ENCODE peak calls at places on chromosomes 7 and 10, in five cellular contexts. I is spleen, W is skeletal muscle cell, Q is astrocyte of the spinal cord, B is cardiac muscle cell. T is an unnamed sample.

GRCh38 chr7:20895563-20895962 is 108.9 kb upstream of the SP8 start:
- DNase-seq in I (no peak), W (no peak), Q (no peak), B (no peak), T (no peak)

GRCh38 chr7:94374231-94374630 is 20.5 kb upstream of the COL1A2 start:
- DNase-seq in I (no peak), W (peak; percentile 86), Q (peak; percentile 96), B (peak; percentile 96), T (no peak)

GRCh38 chr7:70614237-70614984 is 517.5 kb upstream of the GALNT17 start:
- DNase-seq in I (peak; percentile 81), W (peak; percentile 56), Q (peak; percentile 83), B (peak; percentile 68), T (no peak)

GRCh38 chr7:20310963-20311742 is 19.5 kb upstream of the ITGB8 start:
- DNase-seq in I (no peak), W (no peak), Q (peak; percentile 79), B (peak; percentile 77), T (no peak)

GRCh38 chr10:14779053-14779649 is 4.5 kb upstream of the FAM107B start:
- DNase-seq in I (no peak), W (no peak), Q (no peak), B (peak; percentile 14), T (no peak)

GRCh38 chr7:8260871-8261707 is 878 bp downstream of the ICA1 start:
- DNase-seq in I (peak; percentile 85), W (no peak), Q (no peak), B (peak; percentile 2), T (no peak)

GRCh38 chr7:8176370-8177081 is 85.4 kb downstream of the ICA1 start:
- DNase-seq in I (peak; percentile 78), W (no peak), Q (no peak), B (no peak), T (no peak)

GRCh38 chr10:121598261-121599249 is at the start of gene FGFR2:
- DNase-seq in I (no peak), W (peak; percentile 7), Q (peak; percentile 62), B (peak; percentile 82), T (no peak)

GRCh38 chr10:99784731-99785441 is 2.4 kb downstream of the ABCC2 start:
- DNase-seq in I (no peak), W (no peak), Q (no peak), B (no peak), T (no peak)

GRCh38 chr10:89278034-89278535 is 23.8 kb upstream of the IFIT2 start:
- DNase-seq in I (no peak), W (peak; percentile 92), Q (peak; percentile 97), B (peak; percentile 96), T (peak; percentile 96)

GRCh38 chr7:7567898-7568531 is 1.3 kb downstream of the MIOS start:
- DNase-seq in I (no peak), W (no peak), Q (no peak), B (no peak), T (no peak)

GRCh38 chr7:133542209-133542780 is 289.4 kb downstream of the EXOC4 start:
- DNase-seq in I (no peak), W (no peak), Q (no peak), B (no peak), T (no peak)

GRCh38 chr7:19139706-19140327 is 5.4 kb downstream of the FERD3L start:
- DNase-seq in I (no peak), W (no peak), Q (no peak), B (no peak), T (no peak)

GRCh38 chr10:7003821-7004220 is 407.0 kb downstream of the SFMBT2 start:
- DNase-seq in I (no peak), W (no peak), Q (no peak), B (no peak), T (no peak)

GRCh38 chr10:125411724-125412123 is 251.4 kb upstream of the CTBP2 start:
- DNase-seq in I (no peak), W (peak; percentile 87), Q (peak; percentile 86), B (peak; percentile 36), T (peak; percentile 68)

GRCh38 chr7:61111-61510 is 131.3 kb upstream of the FAM20C start:
- DNase-seq in I (peak; percentile 76), W (no peak), Q (no peak), B (no peak), T (no peak)

GRCh38 chr7:132857031-132857430 is 224.9 kb downstream of the CHCHD3 start:
- DNase-seq in I (no peak), W (no peak), Q (no peak), B (no peak), T (no peak)

DNA sequence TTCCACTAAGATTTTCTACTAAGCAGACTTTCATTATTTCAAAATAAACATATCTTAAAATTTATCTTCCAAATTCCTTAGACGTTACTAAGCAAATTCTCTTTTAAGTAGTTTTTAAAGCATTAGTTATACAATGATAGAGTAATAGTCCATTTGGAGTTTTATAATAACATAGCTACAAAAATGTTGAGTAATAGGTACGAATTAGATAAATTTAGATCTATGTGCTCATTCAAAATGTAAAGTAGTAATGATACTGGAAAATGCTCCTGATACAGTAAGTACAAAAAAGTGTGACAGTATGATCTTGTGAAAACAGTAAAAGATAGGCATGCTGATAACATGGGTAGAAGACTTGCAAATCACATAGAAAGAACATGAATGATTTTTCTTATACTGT is 4.5 kb downstream of the DMTF1 start:
- DNase-seq in I (no peak), W (no peak), Q (no peak), B (no peak), T (no peak)
- H3K4me3 ChIP-seq in I (no peak overlapping the region), W (no peak overlapping the region), Q (no peak overlapping the region), B (no peak overlapping the region), T (no peak overlapping the region)

GRCh38 chr7:157496426-157497275 is 159.8 kb downstream of the DNAJB6 start:
- DNase-seq in I (peak; percentile 53), W (no peak), Q (no peak), B (no peak), T (no peak)
- H3K4me3 ChIP-seq in I (no peak overlapping the region), W (no peak overlapping the region), Q (no peak overlapping the region), B (no peak overlapping the region), T (no peak overlapping the region)

GRCh38 chr10:115773832-115774231 is 499.2 kb downstream of the GFRA1 start:
- DNase-seq in I (no peak), W (no peak), Q (no peak), B (no peak), T (no peak)
- H3K4me3 ChIP-seq in I (no peak overlapping the region), W (no peak overlapping the region), Q (no peak overlapping the region), B (no peak overlapping the region), T (no peak overlapping the region)

GRCh38 chr7:32762321-32762669 is 129.3 kb downstream of the KBTBD2 start:
- DNase-seq in I (no peak), W (no peak), Q (no peak), B (no peak), T (no peak)

GRCh38 chr7:32761451-32762320 is 129.9 kb downstream of the KBTBD2 start:
- DNase-seq in I (peak; percentile 74), W (no peak), Q (no peak), B (peak; percentile 11), T (no peak)

GRCh38 chr7:32765185-32765584 is 126.4 kb downstream of the KBTBD2 start:
- DNase-seq in I (no peak), W (no peak), Q (no peak), B (no peak), T (no peak)

DNA sequence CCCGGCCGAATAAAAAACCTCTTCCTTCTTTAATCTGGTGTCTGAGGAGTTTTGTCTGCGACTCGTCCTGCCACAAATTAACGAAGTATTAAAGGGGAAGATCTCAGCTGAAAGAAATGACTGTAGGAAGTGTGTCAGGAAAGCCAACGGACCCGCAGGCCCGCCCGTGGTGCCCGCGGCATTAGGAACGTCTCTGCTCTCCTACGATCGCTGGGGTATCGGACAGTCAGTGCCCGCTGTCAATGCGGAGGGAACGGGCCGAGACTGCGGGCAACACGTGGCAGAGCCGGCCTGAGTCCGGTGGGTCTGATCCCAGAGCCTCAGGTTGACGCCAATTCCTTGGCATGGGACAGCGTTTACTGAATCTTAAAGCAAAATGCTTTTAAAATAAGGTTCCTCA is 128.7 kb downstream of the KBTBD2 start:
- DNase-seq in I (no peak), W (no peak), Q (no peak), B (no peak), T (no peak)
- H3K4me3 ChIP-seq in I (no peak overlapping the region), W (no peak overlapping the region), Q (no peak overlapping the region), B (no peak overlapping the region), T (no peak overlapping the region)

GRCh38 chr7:152052772-152053171 is 27.3 kb downstream of the GALNT11 start:
- DNase-seq in I (no peak), W (no peak), Q (no peak), B (no peak), T (no peak)

GRCh38 chr7:152054377-152055230 is 29.1 kb downstream of the GALNT11 start:
- DNase-seq in I (no peak), W (peak; percentile 73), Q (peak; percentile 70), B (peak; percentile 85), T (peak; percentile 18)

GRCh38 chr7:152051968-152052367 is 26.5 kb downstream of the GALNT11 start:
- DNase-seq in I (no peak), W (no peak), Q (no peak), B (no peak), T (no peak)

GRCh38 chr7:152059311-152059710 is 33.8 kb downstream of the GALNT11 start:
- DNase-seq in I (no peak), W (no peak), Q (no peak), B (no peak), T (no peak)

GRCh38 chr7:152056621-152057274 is 31.3 kb downstream of the GALNT11 start:
- DNase-seq in I (no peak), W (no peak), Q (no peak), B (no peak), T (no peak)
- H3K4me3 ChIP-seq in I (no peak overlapping the region), W (no peak overlapping the region), Q (no peak overlapping the region), B (no peak overlapping the region), T (no peak overlapping the region)

DNA sequence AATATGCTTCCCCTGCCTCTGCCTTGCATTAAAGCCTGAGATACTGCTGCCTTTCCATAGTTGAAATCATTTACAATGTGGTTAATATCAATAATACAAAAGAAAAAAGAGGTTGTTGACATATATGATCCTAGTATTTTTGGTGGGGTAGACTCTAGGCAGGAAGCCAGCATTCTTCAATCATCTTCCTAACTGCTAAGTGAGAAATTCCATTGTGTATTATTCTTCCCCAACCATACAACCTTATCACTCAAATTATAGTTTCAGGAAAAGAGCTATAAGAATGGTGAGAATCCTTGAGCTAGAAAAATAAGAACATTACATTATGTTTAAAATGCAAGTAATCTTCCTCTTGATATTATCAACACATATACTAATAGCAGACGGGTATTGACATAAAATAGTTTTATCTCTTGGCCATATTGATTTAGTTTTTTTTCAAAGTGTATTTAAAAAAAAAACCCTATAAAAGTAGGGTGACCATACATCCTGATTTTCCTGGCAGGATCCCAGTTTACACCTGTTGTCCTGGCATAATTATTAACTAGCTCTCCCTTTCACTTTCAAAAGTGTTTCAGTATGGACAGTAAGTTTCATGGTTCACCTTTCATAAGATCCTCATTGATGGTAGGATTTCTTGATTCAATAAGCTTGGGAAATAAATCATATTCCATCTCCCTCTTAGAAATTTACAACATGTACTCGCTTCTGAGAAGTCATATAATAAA is 33.4 kb upstream of the WASL start:
- DNase-seq in I (no peak), W (no peak), Q (no peak), B (peak; percentile 47), T (no peak)
- H3K4me3 ChIP-seq in I (no peak overlapping the region), W (no peak overlapping the region), Q (no peak overlapping the region), B (no peak overlapping the region), T (no peak overlapping the region)